ENCODE peak calls at places on chromosomes 5 and 9, in four cellular contexts. D, P, K and N are unnamed samples.

GRCh38 chr5:37769840-37770239 is 70.0 kb downstream of the GDNF start:
- DNase-seq in D (no peak), P (no peak), K (peak; percentile 31), N (no peak)

GRCh38 chr5:161498531-161498930 is 48.0 kb downstream of the GABRB2 start:
- DNase-seq in D (no peak), P (no peak), K (no peak), N (no peak)

GRCh38 chr9:127519301-127520166 is 68.2 kb downstream of the LRSAM1 start:
- DNase-seq in D (no peak), P (no peak), K (peak; percentile 56), N (peak; percentile 38)

GRCh38 chr5:51678335-51678734 is 295.1 kb downstream of the ISL1 start:
- DNase-seq in D (no peak), P (no peak), K (no peak), N (no peak)

GRCh38 chr5:85320495-85320894 is 935.8 kb upstream of the EDIL3 start:
- DNase-seq in D (no peak), P (no peak), K (no peak), N (no peak)

GRCh38 chr5:172904643-172905345 is 54.4 kb upstream of the RPL26L1 start:
- DNase-seq in D (no peak), P (no peak), K (peak; percentile 84), N (no peak)

GRCh38 chr5:172453986-172454354 is 355 bp downstream of the SH3PXD2B start:
- DNase-seq in D (no peak), P (no peak), K (peak; percentile 62), N (no peak)

GRCh38 chr5:17235736-17236330 is 18.4 kb downstream of the BASP1 start:
- DNase-seq in D (no peak), P (no peak), K (no peak), N (no peak)

GRCh38 chr5:1429066-1429465 is 16.2 kb downstream of the SLC6A3 start:
- DNase-seq in D (no peak), P (peak; percentile 7), K (no peak), N (no peak)

GRCh38 chr9:126550891-126551351 is 62.8 kb upstream of the LMX1B start:
- DNase-seq in D (no peak), P (no peak), K (no peak), N (no peak)

GRCh38 chr9:108162664-108163063 is 673.1 kb upstream of the KLF4 start:
- DNase-seq in D (no peak), P (no peak), K (no peak), N (no peak)

GRCh38 chr5:77394064-77394716 is 97.9 kb downstream of the WDR41 start:
- DNase-seq in D (no peak), P (no peak), K (no peak), N (no peak)

GRCh38 chr5:111645303-111645838 is 111.6 kb downstream of the NREP start:
- DNase-seq in D (no peak), P (no peak), K (no peak), N (no peak)

GRCh38 chr5:102832445-102832844 is 77.3 kb downstream of the PAM start:
- DNase-seq in D (no peak), P (no peak), K (no peak), N (no peak)

GRCh38 chr9:127539982-127540663 is 72.0 kb upstream of the STXBP1 start:
- DNase-seq in D (no peak), P (no peak), K (no peak), N (no peak)

GRCh38 chr5:113215401-113216060 is 219.3 kb downstream of the TSSK1B start:
- DNase-seq in D (no peak), P (no peak), K (no peak), N (no peak)

GRCh38 chr9:4086119-4087088 is 213.5 kb downstream of the GLIS3 start:
- DNase-seq in D (no peak), P (no peak), K (no peak), N (no peak)

GRCh38 chr5:116864157-116864837 is 289.7 kb upstream of the SEMA6A start:
- DNase-seq in D (no peak), P (no peak), K (no peak), N (no peak)

GRCh38 chr9:134126373-134126772 is 9.5 kb upstream of the WDR5 start:
- DNase-seq in D (no peak), P (no peak), K (no peak), N (no peak)

GRCh38 chr5:127442085-127442484 is 75.4 kb upstream of the PRRC1 start:
- DNase-seq in D (no peak), P (no peak), K (no peak), N (no peak)

GRCh38 chr5:150672237-150672883 is 11.3 kb downstream of the MYOZ3 start:
- DNase-seq in D (peak; percentile 5), P (no peak), K (peak; percentile 55), N (no peak)

GRCh38 chr9:115393976-115394775 is 276.2 kb upstream of the TNC start:
- DNase-seq in D (no peak), P (no peak), K (no peak), N (no peak)

GRCh38 chr5:86807046-86807712 is 189.4 kb downstream of the COX7C start:
- DNase-seq in D (no peak), P (no peak), K (no peak), N (no peak)

GRCh38 chr9:93965830-93966577 is 10.8 kb upstream of the BARX1 start:
- DNase-seq in D (no peak), P (no peak), K (no peak), N (no peak)

GRCh38 chr5:60677831-60678664 is 21.9 kb downstream of the DEPDC1B start:
- DNase-seq in D (no peak), P (no peak), K (no peak), N (no peak)

GRCh38 chr5:112616812-112617547 is 120.7 kb upstream of the APC start:
- DNase-seq in D (no peak), P (no peak), K (peak; percentile 44), N (no peak)

GRCh38 chr9:35134920-35135319 is 19.3 kb upstream of the ATOSB start:
- DNase-seq in D (no peak), P (no peak), K (no peak), N (no peak)

GRCh38 chr5:139342423-139342723 is 719 bp downstream of the PAIP2 start:
- DNase-seq in D (no peak), P (no peak), K (no peak), N (no peak)

GRCh38 chr9:99859395-99859980 is 37.8 kb downstream of the NR4A3 start:
- DNase-seq in D (no peak), P (no peak), K (no peak), N (no peak)

GRCh38 chr5:135031146-135031812 is 2.7 kb downstream of the PITX1 start:
- DNase-seq in D (no peak), P (no peak), K (peak; percentile 6), N (no peak)

DNA sequence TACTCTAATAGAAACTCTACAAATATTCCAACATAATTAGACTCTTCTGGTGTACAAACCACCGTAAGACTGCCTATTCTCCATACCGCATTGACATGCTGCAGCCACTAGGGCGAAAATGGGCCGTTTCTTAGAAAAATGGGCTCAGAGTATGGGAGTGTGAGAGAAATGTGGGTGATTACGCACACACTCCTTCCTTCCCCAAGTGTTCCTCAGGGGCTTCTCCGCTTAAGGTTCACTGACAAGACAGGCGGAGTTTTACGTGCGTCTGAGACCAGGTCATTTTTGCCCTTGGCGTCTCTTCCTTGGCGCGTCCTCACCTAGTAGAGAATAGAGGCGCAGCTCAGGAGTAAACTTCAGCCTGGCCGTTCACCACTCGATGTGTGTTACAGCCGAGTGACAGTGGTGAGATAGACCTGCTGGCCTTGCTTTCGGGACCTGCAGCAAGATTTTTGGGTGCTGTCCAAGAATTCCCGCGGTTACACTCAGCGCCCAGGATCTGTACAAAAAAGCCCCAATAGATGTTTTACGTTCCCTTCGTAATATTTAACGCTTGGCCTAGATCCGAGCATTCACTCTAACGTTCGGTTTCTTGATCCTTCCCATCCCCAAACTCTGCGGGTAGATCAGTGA is 1.8 kb upstream of the NTRK2 start:
- DNase-seq in D (no peak), P (peak; percentile 47), K (no peak), N (no peak)
- TF ChIP-seq CTCF in D (no peak), P (peak; percentile 35), K (no peak), N (no peak)

DNA sequence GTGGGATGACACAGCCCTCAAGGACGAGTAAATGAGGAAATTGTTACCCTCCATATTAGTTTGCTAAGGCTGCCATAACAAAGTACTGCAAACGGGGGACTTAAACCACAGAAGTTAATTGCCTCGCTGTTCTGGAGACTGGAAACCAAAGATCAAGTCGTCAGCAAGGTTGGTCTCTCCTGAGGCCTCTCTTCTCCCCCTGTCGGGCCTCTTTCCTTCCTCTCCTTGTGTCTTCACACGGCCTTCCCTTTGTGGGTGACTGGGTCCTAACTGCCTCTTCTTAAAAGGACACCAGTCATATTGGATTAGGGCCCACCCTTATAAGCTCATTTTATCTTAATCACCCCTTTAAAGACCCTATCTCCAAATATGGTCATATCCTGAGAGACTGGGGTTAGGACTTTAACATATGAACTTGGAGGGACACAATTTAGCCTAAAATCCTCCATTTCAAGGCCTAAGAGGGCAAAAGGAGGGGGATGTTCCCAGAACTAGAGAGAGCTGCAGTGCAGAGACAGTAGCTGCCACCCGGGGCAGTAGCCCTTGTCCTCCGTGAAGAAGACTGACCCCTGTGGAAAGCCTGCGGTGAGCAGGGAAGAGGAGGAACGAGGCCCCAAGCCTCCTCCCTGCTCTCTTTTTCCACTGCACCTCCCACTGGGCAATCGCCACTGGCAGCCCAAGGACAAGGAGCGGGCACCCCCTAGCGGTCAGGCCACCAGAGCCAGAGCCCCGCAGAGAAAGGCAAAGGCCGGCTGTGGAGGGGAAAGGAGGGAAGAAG is 35.0 kb downstream of the CFAP90 start:
- DNase-seq in D (peak; percentile 54), P (peak; percentile 83), K (peak; percentile 80), N (peak; percentile 43)
- TF ChIP-seq CTCF in D (peak; percentile 72), P (peak; percentile 79), K (peak; percentile 77), N (peak; percentile 61)

GRCh38 chr5:13658761-13659160 is 285.7 kb downstream of the DNAH5 start:
- DNase-seq in D (no peak), P (no peak), K (no peak), N (no peak)

GRCh38 chr5:13664377-13664776 is 280.1 kb downstream of the DNAH5 start:
- DNase-seq in D (no peak), P (no peak), K (no peak), N (no peak)

GRCh38 chr5:13662646-13663045 is 281.8 kb downstream of the DNAH5 start:
- DNase-seq in D (no peak), P (no peak), K (no peak), N (no peak)

GRCh38 chr5:13659391-13659790 is 285.1 kb downstream of the DNAH5 start:
- DNase-seq in D (no peak), P (no peak), K (no peak), N (no peak)

GRCh38 chr5:13660072-13660471 is 284.4 kb downstream of the DNAH5 start:
- DNase-seq in D (no peak), P (no peak), K (no peak), N (no peak)
- TF ChIP-seq CTCF in D (no peak), P (no peak), K (peak; percentile 26), N (no peak)

DNA sequence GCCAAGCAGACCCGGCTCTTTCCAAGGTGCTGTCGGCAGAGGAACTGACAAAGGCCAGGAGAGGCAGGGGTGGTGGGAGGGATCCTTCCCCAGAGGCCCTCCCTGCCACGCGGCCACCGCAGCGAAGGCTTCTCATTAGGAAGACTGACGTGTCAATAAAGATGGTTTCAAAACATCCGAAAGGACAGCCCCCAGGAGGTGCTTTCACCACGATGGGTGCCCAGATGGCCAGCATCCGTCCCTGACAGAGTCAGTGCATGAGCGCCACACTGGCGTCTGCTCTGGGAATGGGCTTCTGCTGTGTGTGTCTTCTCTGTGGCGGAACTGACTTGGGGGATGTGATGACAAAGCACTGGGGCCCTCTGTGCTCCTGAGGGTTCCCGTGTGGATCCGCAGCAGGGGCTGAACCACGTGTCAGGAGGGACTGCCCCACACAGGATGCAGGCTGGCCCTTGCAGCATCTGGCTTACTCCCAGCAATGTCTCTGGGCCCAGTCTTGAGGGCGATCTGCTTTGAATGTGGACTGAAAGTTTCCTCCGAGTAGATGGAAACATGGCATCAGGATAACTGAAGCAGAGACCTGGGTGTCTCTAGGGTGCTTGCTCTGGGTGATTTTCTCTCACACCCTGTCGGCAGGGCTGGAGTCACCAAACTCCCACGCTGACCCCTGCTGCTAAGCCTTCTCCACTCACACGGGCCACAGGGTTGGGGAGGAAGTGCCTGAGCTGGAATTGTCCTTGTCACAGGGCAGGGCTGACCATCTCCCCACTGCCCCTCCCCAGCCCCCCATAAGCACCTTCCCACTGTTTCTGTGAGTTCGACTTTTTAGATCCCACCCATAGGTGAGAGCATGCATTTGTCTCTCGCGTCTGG is 213.2 kb downstream of the FANCC start:
- DNase-seq in D (no peak), P (peak; percentile 42), K (no peak), N (no peak)
- TF ChIP-seq CTCF in D (no peak), P (no peak), K (no peak), N (no peak)